ENCODE peak calls at places on chromosomes 3 and 15, in eight cellular contexts. M is amygdala, C is cardiac fibroblast, B is COR-L47, D is iris pigment epithelial cell, I is heart right ventricle, U is fibroblast of mammary gland, K is right cardiac atrium. A is an unnamed sample.

GRCh38 chr3:100005670-100006393 is 108.5 kb downstream of the FILIP1L start:
- DNase-seq in I (no peak), B (no peak), C (peak; percentile 53), D (peak; percentile 51), U (no peak), M (no peak), K (no peak), A (no peak)

GRCh38 chr3:69120879-69121464 is 1.4 kb downstream of the LMOD3 start:
- DNase-seq in B (peak; percentile 28), K (peak; percentile 36), M (peak; percentile 7), C (peak; percentile 87), I (no peak), D (peak; percentile 79), U (peak; percentile 81), A (no peak)

GRCh38 chr15:34609658-34610057 is 26.2 kb upstream of the GOLGA8B start:
- DNase-seq in I (no peak), U (no peak), C (no peak), B (no peak), K (no peak), M (no peak), D (no peak), A (no peak)

GRCh38 chr3:146375214-146375613 is 94.1 kb downstream of the PLSCR2 start:
- DNase-seq in C (peak; percentile 56), B (no peak), U (peak; percentile 70), I (no peak), D (no peak), K (no peak), M (no peak), A (no peak)

GRCh38 chr3:43534676-43535075 is 87.1 kb downstream of the ANO10 start:
- DNase-seq in U (no peak), M (no peak), D (no peak), K (no peak), B (no peak), C (no peak), I (no peak), A (no peak)

GRCh38 chr15:67089218-67090193 is 24.1 kb downstream of the SMAD3 start:
- DNase-seq in C (peak; percentile 66), K (no peak), M (no peak), D (peak; percentile 83), B (no peak), I (no peak), U (peak; percentile 84), A (peak; percentile 58)

GRCh38 chr3:45187597-45188210 is 38.4 kb downstream of the TMEM158 start:
- DNase-seq in K (no peak), D (no peak), U (no peak), M (no peak), B (no peak), C (no peak), I (no peak), A (no peak)

GRCh38 chr3:136149569-136150136 is 46.5 kb downstream of the MSL2 start:
- DNase-seq in I (no peak), D (peak; percentile 49), B (no peak), M (no peak), U (peak; percentile 57), C (peak; percentile 54), K (no peak), A (no peak)

GRCh38 chr15:43168192-43169107 is 16.8 kb upstream of the CCNDBP1 start:
- DNase-seq in B (no peak), M (peak; percentile 3), U (peak; percentile 66), D (peak; percentile 71), I (no peak), C (peak; percentile 52), K (no peak), A (no peak)

GRCh38 chr15:98666841-98667240 is 18.5 kb downstream of the IGF1R start:
- DNase-seq in C (no peak), K (no peak), I (no peak), D (peak; percentile 81), B (no peak), U (peak; percentile 35), M (no peak), A (no peak)

GRCh38 chr3:55434789-55435188 is 52.3 kb downstream of the WNT5A start:
- DNase-seq in K (no peak), U (peak; percentile 62), B (no peak), D (peak; percentile 48), C (peak; percentile 69), M (no peak), I (no peak), A (no peak)

GRCh38 chr3:153138267-153139210 is 23.5 kb upstream of the RAP2B start:
- DNase-seq in I (no peak), C (peak; percentile 96), U (peak; percentile 94), B (peak; percentile 4), D (peak; percentile 97), M (no peak), K (peak; percentile 36), A (peak; percentile 52)

GRCh38 chr3:77475545-77475944 is 435.6 kb downstream of the ROBO2 start:
- DNase-seq in I (no peak), B (no peak), M (no peak), K (no peak), C (no peak), U (no peak), D (no peak), A (no peak)

GRCh38 chr3:128992926-128993460 is 883 bp downstream of the CFAP92 start:
- DNase-seq in U (no peak), C (no peak), K (no peak), B (peak; percentile 67), I (no peak), D (no peak), M (no peak), A (peak; percentile 15)

GRCh38 chr3:195836736-195837135 is 25.0 kb upstream of the MUC4 start:
- DNase-seq in I (no peak), C (no peak), M (no peak), U (no peak), B (no peak), D (no peak), K (no peak), A (no peak)

GRCh38 chr3:30002782-30003181 is 603.6 kb upstream of the TGFBR2 start:
- DNase-seq in I (no peak), B (no peak), M (no peak), D (no peak), C (no peak), U (peak; percentile 8), K (no peak), A (no peak)

GRCh38 chr3:48848816-48849515 is 1.3 kb upstream of the PRKAR2A start:
- DNase-seq in D (no peak), I (no peak), U (no peak), B (no peak), K (no peak), M (no peak), C (no peak), A (no peak)

GRCh38 chr15:81643773-81644172 is 269.8 kb upstream of the TMC3 start:
- DNase-seq in B (no peak), M (no peak), D (no peak), I (no peak), K (no peak), U (no peak), C (no peak), A (no peak)

GRCh38 chr15:99580061-99580460 is 14.3 kb downstream of the MEF2A start:
- DNase-seq in M (no peak), K (no peak), C (no peak), D (no peak), U (no peak), B (no peak), I (no peak), A (no peak)

GRCh38 chr3:71874618-71875017 is 89.7 kb upstream of the PROK2 start:
- DNase-seq in D (no peak), K (no peak), U (no peak), B (no peak), I (no peak), M (no peak), C (no peak), A (no peak)

GRCh38 chr15:59259137-59259943 is 52.7 kb downstream of the LDHAL6B start:
- DNase-seq in D (no peak), B (no peak), K (no peak), U (no peak), I (no peak), C (no peak), M (no peak), A (no peak)

GRCh38 chr15:63246691-63247464 is 30.5 kb upstream of the APH1B start:
- DNase-seq in D (peak; percentile 98), C (peak; percentile 95), K (no peak), B (no peak), U (peak; percentile 96), I (no peak), M (no peak), A (no peak)

GRCh38 chr15:67051088-67051659 is 14.2 kb upstream of the SMAD3 start:
- DNase-seq in B (no peak), M (no peak), D (no peak), I (no peak), K (peak; percentile 50), U (no peak), C (no peak), A (no peak)

GRCh38 chr15:40358492-40359353 is 704 bp downstream of the DISP2 start:
- DNase-seq in D (no peak), K (peak; percentile 38), I (no peak), B (peak; percentile 25), M (no peak), U (no peak), C (no peak), A (peak; percentile 59)

GRCh38 chr15:31255732-31256384 is 70.8 kb upstream of the KLF13 start:
- DNase-seq in M (no peak), D (no peak), I (no peak), K (no peak), B (no peak), U (no peak), C (no peak), A (no peak)

GRCh38 chr3:9398715-9399708 is 1.6 kb downstream of the SETD5 start:
- DNase-seq in U (peak; percentile 64), I (no peak), C (peak; percentile 72), D (peak; percentile 75), B (no peak), K (no peak), M (no peak), A (no peak)

GRCh38 chr15:57330619-57331018 is 45.7 kb upstream of the CGNL1 start:
- DNase-seq in D (no peak), M (no peak), I (no peak), B (no peak), K (no peak), C (no peak), U (no peak), A (no peak)

GRCh38 chr3:139231555-139232281 is 112.1 kb upstream of the MRPS22 start:
- DNase-seq in U (no peak), I (no peak), D (no peak), K (no peak), M (no peak), B (no peak), C (no peak), A (no peak)

GRCh38 chr3:73766599-73767378 is 142.0 kb upstream of the PDZRN3 start:
- DNase-seq in M (no peak), I (no peak), K (peak; percentile 25), C (peak; percentile 80), D (peak; percentile 47), U (peak; percentile 92), B (no peak), A (no peak)